ENCODE peak calls at places on chromosomes 3 and 15, in four cellular contexts. R is cerebellar cortex, B is foreskin melanocyte, S is H54. D is an unnamed sample.

GRCh38 chr3:32640939-32641725 is 43.9 kb upstream of the CNOT10 start:
- DNase-seq in R (no peak), B (no peak), S (no peak), D (no peak)

GRCh38 chr3:172530566-172530965 is 7.3 kb upstream of the TNFSF10 start:
- DNase-seq in R (no peak), B (no peak), S (no peak), D (no peak)

GRCh38 chr15:59887211-59887610 is 116.9 kb upstream of the FOXB1 start:
- DNase-seq in R (no peak), B (no peak), S (no peak), D (no peak)

GRCh38 chr3:150469031-150469930 is 61.2 kb downstream of the TSC22D2 start:
- DNase-seq in R (no peak), B (no peak), S (peak; percentile 54), D (no peak)

GRCh38 chr3:117669761-117670160 is 960.2 kb downstream of the TUSC7 start:
- DNase-seq in R (no peak), B (no peak), S (no peak), D (no peak)

GRCh38 chr3:115855911-115856310 is 232.6 kb downstream of the GAP43 start:
- DNase-seq in R (no peak), B (no peak), S (no peak), D (no peak)

GRCh38 chr3:177982034-177982433 is 554.2 kb upstream of the KCNMB2 start:
- DNase-seq in R (no peak), B (no peak), S (no peak), D (no peak)

GRCh38 chr3:138297059-138297607 is 32.5 kb downstream of the NME9 start:
- DNase-seq in R (no peak), B (no peak), S (no peak), D (no peak)

GRCh38 chr3:100067589-100067988 is 46.7 kb downstream of the FILIP1L start:
- DNase-seq in R (no peak), B (no peak), S (no peak), D (no peak)

GRCh38 chr15:31905054-31905453 is 125.3 kb upstream of the CHRNA7 start:
- DNase-seq in R (no peak), B (no peak), S (no peak), D (peak; percentile 4)

GRCh38 chr3:72997421-72997961 is 880 bp downstream of the PPP4R2 start:
- DNase-seq in R (peak; percentile 54), B (peak; percentile 59), S (no peak), D (peak; percentile 82)

GRCh38 chr3:8328971-8329370 is 172.7 kb upstream of the LMCD1 start:
- DNase-seq in R (no peak), B (no peak), S (no peak), D (no peak)

GRCh38 chr3:131083190-131083863 is 56.6 kb downstream of the NEK11 start:
- DNase-seq in R (peak; percentile 85), B (no peak), S (no peak), D (no peak)

GRCh38 chr15:42491540-42492225 is 742 bp upstream of the ZNF106 start:
- DNase-seq in R (peak; percentile 15), B (no peak), S (no peak), D (no peak)

GRCh38 chr3:32200991-32201758 is 37.3 kb upstream of the CMTM8 start:
- DNase-seq in R (no peak), B (no peak), S (no peak), D (no peak)